ENCODE peak calls at places on chromosome 9, in eight cellular contexts. P is iris pigment epithelial cell; M is globus pallidus; K is GDM1; J is C1 segment of cervical spinal cord; N is RWPE1; V is effector memory CD4-positive, alpha-beta T cell; B is SW480. Q is an unnamed sample.

GRCh38 chr9:100601216-100601615 is 23.3 kb downstream of the CAVIN4 start:
- DNase-seq in J (no peak), M (peak), P (peak), N (peak), B (peak), K (peak), V (no peak), Q (peak)

GRCh38 chr9:5582835-5583195 is 46.1 kb upstream of the RIC1 start:
- DNase-seq in P (peak), K (no peak), M (peak), B (no peak), J (no peak), N (no peak), V (no peak), Q (no peak)

GRCh38 chr9:124212381-124213050 is 45.2 kb upstream of the NEK6 start:
- DNase-seq in N (peak), B (no peak), J (no peak), M (no peak), K (no peak), P (peak), V (no peak), Q (no peak)

GRCh38 chr9:124761710-124762109 is 9.4 kb downstream of the NR6A1 start:
- DNase-seq in J (no peak), N (no peak), V (no peak), M (no peak), B (no peak), K (no peak), P (no peak), Q (no peak)

GRCh38 chr9:127179633-127180401 is 57.4 kb upstream of the ANGPTL2 start:
- DNase-seq in K (no peak), N (no peak), M (no peak), J (no peak), P (no peak), B (no peak), V (no peak), Q (no peak)

GRCh38 chr9:6986416-6986815 is 228.6 kb downstream of the KDM4C start:
- DNase-seq in N (no peak), V (no peak), B (no peak), J (no peak), K (no peak), M (no peak), P (no peak), Q (no peak)

GRCh38 chr9:69865986-69866385 is 45.4 kb downstream of the CFAP95 start:
- DNase-seq in N (no peak), B (no peak), V (no peak), K (no peak), J (no peak), M (no peak), P (no peak), Q (no peak)

GRCh38 chr9:28121353-28121752 is 548.1 kb upstream of the C9orf72 start:
- DNase-seq in V (no peak), J (no peak), B (no peak), K (no peak), N (no peak), M (no peak), P (no peak), Q (no peak)

GRCh38 chr9:129776938-129777768 is 24.3 kb upstream of the PTGES start:
- DNase-seq in B (peak), P (peak), V (peak), N (peak), J (no peak), K (peak), M (peak), Q (peak)

GRCh38 chr9:87479801-87480201 is 17.9 kb upstream of the DAPK1 start:
- DNase-seq in B (no peak), J (no peak), P (peak), K (peak), N (no peak), V (no peak), M (peak), Q (no peak)

GRCh38 chr9:87285183-87285582 is 212.5 kb upstream of the DAPK1 start:
- DNase-seq in P (peak), B (no peak), K (no peak), J (no peak), V (no peak), N (no peak), M (no peak), Q (no peak)

GRCh38 chr9:126317513-126317912 is 9.1 kb upstream of the MVB12B start:
- DNase-seq in B (peak), M (peak), J (no peak), P (no peak), N (no peak), V (no peak), K (no peak), Q (no peak)

GRCh38 chr9:71608825-71609452 is 159.4 kb downstream of the CEMIP2 start:
- DNase-seq in V (no peak), B (no peak), K (no peak), J (no peak), N (no peak), M (no peak), P (peak), Q (no peak)

GRCh38 chr9:99820330-99821186 is 1.1 kb upstream of the NR4A3 start:
- DNase-seq in K (no peak), J (peak), P (peak), B (peak), M (peak), N (peak), V (peak), Q (no peak)

GRCh38 chr9:109411818-109412352 is 86.2 kb downstream of the PTPN3 start:
- DNase-seq in V (no peak), M (peak), N (peak), J (peak), B (peak), P (peak), K (no peak), Q (peak)

Q was measured in G401.